ENCODE peak calls at places on chromosomes 3 and 15, in five cellular contexts. E is neural progenitor cell, X is SK-N-SH, V is HCT116, J is PC-3. B is an unnamed sample.

GRCh38 chr15:81322708-81323253 is 1.2 kb downstream of the STARD5 start:
- DNase-seq in E (no peak), X (no peak), V (no peak), J (no peak), B (peak)

GRCh38 chr15:40930430-40931299 is 1.5 kb downstream of the DLL4 start:
- DNase-seq in E (peak), X (peak), V (peak), J (peak), B (no peak)

GRCh38 chr3:32467333-32468070 is 35.1 kb downstream of the CMTM6 start:
- DNase-seq in E (peak), X (peak), V (no peak), J (peak), B (peak)

GRCh38 chr15:83656943-83657528 is 3.1 kb downstream of the ADAMTSL3 start:
- DNase-seq in E (no peak), X (no peak), V (no peak), J (no peak), B (no peak)

GRCh38 chr15:38508647-38509046 is 54.7 kb downstream of the FAM98B start:
- DNase-seq in E (no peak), X (no peak), V (no peak), J (no peak), B (no peak)

GRCh38 chr3:67648229-67648628 is 6.2 kb downstream of the SUCLG2 start:
- DNase-seq in E (no peak), X (no peak), V (no peak), J (no peak), B (no peak)

GRCh38 chr3:69739204-69740102 is at the start of gene MITF:
- DNase-seq in E (peak), X (peak), V (peak), J (peak), B (peak)

GRCh38 chr3:116111765-116112164 is 333.5 kb downstream of the LSAMP start:
- DNase-seq in E (no peak), X (no peak), V (no peak), J (no peak), B (no peak)

GRCh38 chr15:29139540-29140459 is 129.8 kb downstream of the NSMCE3 start:
- DNase-seq in E (peak), X (peak), V (peak), J (peak), B (peak)

GRCh38 chr3:151903501-151903991 is 30.1 kb downstream of the SUCNR1 start:
- DNase-seq in E (no peak), X (no peak), V (no peak), J (no peak), B (peak)

GRCh38 chr3:151901946-151902285 is 28.5 kb downstream of the SUCNR1 start:
- DNase-seq in E (peak), X (no peak), V (no peak), J (no peak), B (no peak)

GRCh38 chr3:151908399-151908798 is 35.0 kb downstream of the SUCNR1 start:
- DNase-seq in E (no peak), X (no peak), V (no peak), J (no peak), B (no peak)

GRCh38 chr3:151906751-151907150 is 33.3 kb downstream of the SUCNR1 start:
- DNase-seq in E (no peak), X (no peak), V (no peak), J (no peak), B (no peak)

GRCh38 chr3:151905647-151906046 is 32.2 kb downstream of the SUCNR1 start:
- DNase-seq in E (no peak), X (no peak), V (no peak), J (peak), B (no peak)
- H3K9ac ChIP-seq in E (no peak), X (no peak), V (no peak), J (no peak), B (no peak)

DNA sequence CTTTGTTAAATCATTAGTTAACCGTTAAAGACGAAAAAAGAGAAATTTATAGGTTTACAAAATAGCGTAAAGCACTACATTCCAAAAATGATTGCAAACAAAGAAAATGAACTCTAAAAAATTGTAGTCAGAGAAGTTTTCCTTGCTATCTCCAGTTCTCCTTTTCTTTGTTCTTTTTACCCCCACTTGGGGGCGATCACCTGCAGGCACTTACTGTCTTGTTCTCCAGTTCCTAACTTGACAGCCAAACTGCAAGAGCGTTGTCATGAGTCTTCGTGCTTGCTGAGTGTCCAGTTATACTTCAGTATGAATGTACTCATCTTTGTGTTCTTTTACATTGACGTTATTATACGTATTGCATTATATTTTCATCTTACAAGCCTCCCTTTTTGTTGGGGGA is 54.5 kb downstream of the CHD2 start:
- DNase-seq in E (peak), X (no peak), V (no peak), J (peak), B (no peak)
- TF ChIP-seq CTCF in E (peak), X (peak), V (peak), J (peak), B (peak)

GRCh38 chr3:12994357-12994606 is 78.9 kb downstream of the IQSEC1 start:
- DNase-seq in E (peak), X (peak), V (no peak), J (peak), B (no peak)
- TF ChIP-seq EZH2phosphoT487 in E (no peak), X (no peak), V (no peak), J (no peak), B (no peak)

GRCh38 chr15:68599560-68600071 is 20.8 kb downstream of the CORO2B start:
- DNase-seq in E (peak), X (peak), V (no peak), J (no peak), B (no peak)
- H3K9ac ChIP-seq in E (no peak), X (no peak), V (no peak), J (no peak), B (no peak)

GRCh38 chr3:186277268-186277909 is 84.6 kb downstream of the DGKG start:
- DNase-seq in E (peak), X (no peak), V (peak), J (peak), B (no peak)
- TF ChIP-seq CTCF in E (peak), X (peak), V (peak), J (peak), B (peak)

DNA sequence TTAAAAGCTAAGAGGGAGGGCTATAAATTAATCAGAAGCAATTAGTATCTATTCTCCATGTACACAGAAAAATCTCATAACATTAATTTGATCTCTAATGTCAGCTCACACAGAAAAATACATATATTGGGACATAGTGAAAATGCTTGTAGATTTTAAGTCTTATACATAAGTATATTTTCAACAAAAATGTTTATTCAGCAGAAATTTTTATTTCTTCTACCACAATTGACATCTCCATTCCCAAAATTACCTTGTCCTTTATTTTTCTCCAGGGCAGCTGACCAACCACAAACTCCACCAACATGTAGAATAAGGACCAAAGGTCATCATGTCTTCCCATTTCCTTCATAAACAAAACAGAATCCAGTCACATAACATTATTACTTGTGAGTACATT is 74.5 kb upstream of the CDAN1 start:
- DNase-seq in E (no peak), X (no peak), V (no peak), J (no peak), B (no peak)
- TF ChIP-seq EZH2phosphoT487 in E (no peak), X (no peak), V (no peak), J (no peak), B (no peak)

DNA sequence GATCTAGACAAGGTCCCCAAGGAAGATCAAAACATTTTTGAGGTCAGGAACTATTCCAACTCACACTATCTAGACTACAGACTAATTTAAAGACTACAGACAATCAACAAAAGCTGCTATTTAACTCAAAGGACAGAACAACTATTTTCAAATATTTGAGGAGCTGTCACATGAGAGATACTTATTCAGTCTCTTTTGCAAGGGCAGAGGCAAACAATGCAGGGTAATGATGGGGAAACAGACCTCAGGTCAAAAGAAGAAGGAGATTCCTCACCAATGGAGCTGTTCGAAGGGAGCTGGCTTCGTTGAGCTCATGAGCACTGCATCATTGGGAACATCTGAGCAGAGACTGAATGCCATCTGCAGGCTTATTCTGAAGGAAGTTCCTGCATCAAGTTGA is 231.9 kb downstream of the DTWD1 start:
- DNase-seq in E (no peak), X (no peak), V (no peak), J (no peak), B (no peak)
- H3K9ac ChIP-seq in E (no peak), X (no peak), V (no peak), J (no peak), B (no peak)

GRCh38 chr15:68311464-68311835 is 33.9 kb downstream of the FEM1B start:
- DNase-seq in E (no peak), X (no peak), V (no peak), J (no peak), B (no peak)

GRCh38 chr15:68313501-68314390 is 36.2 kb downstream of the FEM1B start:
- DNase-seq in E (no peak), X (peak), V (no peak), J (no peak), B (no peak)

GRCh38 chr15:68311859-68312557 is 34.5 kb downstream of the FEM1B start:
- DNase-seq in E (no peak), X (no peak), V (no peak), J (no peak), B (no peak)

GRCh38 chr15:68314563-68314962 is 37.0 kb downstream of the FEM1B start:
- DNase-seq in E (no peak), X (peak), V (no peak), J (no peak), B (no peak)

GRCh38 chr15:68312701-68313204 is 35.2 kb downstream of the FEM1B start:
- DNase-seq in E (no peak), X (peak), V (no peak), J (no peak), B (no peak)
- TF ChIP-seq CTCF in E (no peak), X (no peak), V (no peak), J (no peak), B (no peak)

B was measured in MM.1S.